ENCODE peak calls at places on chromosomes 7 and 10, in five cellular contexts. One of them, this sample, is unnamed.

GRCh38 chr7:44881610-44882009 is 3.7 kb downstream of the PURB start:
- DNase-seq in brain microvascular endothelial cell: peak
- DNase-seq in aorta: no peak
- DNase-seq in activated T-cell treated with anti-CD3 and anti-CD28 coated beads for 1 hour: no peak
- DNase-seq in T1000: no peak
- DNase-seq in this sample: no peak

GRCh38 chr7:150362989-150363769 is 5.4 kb upstream of the REPIN1 start:
- DNase-seq in T1000: no peak
- DNase-seq in aorta: no peak
- DNase-seq in activated T-cell treated with anti-CD3 and anti-CD28 coated beads for 1 hour: no peak
- DNase-seq in brain microvascular endothelial cell: no peak
- DNase-seq in this sample: no peak

GRCh38 chr7:96837583-96837982 is 127.9 kb upstream of the SEM1 start:
- DNase-seq in brain microvascular endothelial cell: no peak
- DNase-seq in activated T-cell treated with anti-CD3 and anti-CD28 coated beads for 1 hour: no peak
- DNase-seq in aorta: no peak
- DNase-seq in T1000: no peak
- DNase-seq in this sample: peak

GRCh38 chr10:122519873-122520272 is 40.7 kb upstream of the DMBT1 start:
- DNase-seq in brain microvascular endothelial cell: no peak
- DNase-seq in T1000: no peak
- DNase-seq in aorta: no peak
- DNase-seq in activated T-cell treated with anti-CD3 and anti-CD28 coated beads for 1 hour: no peak
- DNase-seq in this sample: no peak

GRCh38 chr10:123624086-123624485 is 42.1 kb upstream of the GPR26 start:
- DNase-seq in aorta: no peak
- DNase-seq in T1000: no peak
- DNase-seq in activated T-cell treated with anti-CD3 and anti-CD28 coated beads for 1 hour: no peak
- DNase-seq in brain microvascular endothelial cell: no peak
- DNase-seq in this sample: no peak

GRCh38 chr7:3027455-3027854 is 16.2 kb downstream of the CARD11 start:
- DNase-seq in aorta: peak
- DNase-seq in brain microvascular endothelial cell: no peak
- DNase-seq in T1000: no peak
- DNase-seq in activated T-cell treated with anti-CD3 and anti-CD28 coated beads for 1 hour: no peak
- DNase-seq in this sample: no peak

GRCh38 chr7:151366141-151366871 is 24.7 kb downstream of the NUB1 start:
- DNase-seq in T1000: no peak
- DNase-seq in brain microvascular endothelial cell: peak
- DNase-seq in activated T-cell treated with anti-CD3 and anti-CD28 coated beads for 1 hour: no peak
- DNase-seq in aorta: no peak
- DNase-seq in this sample: no peak

GRCh38 chr7:106126170-106126938 is 14.2 kb upstream of the SYPL1 start:
- DNase-seq in T1000: no peak
- DNase-seq in brain microvascular endothelial cell: peak
- DNase-seq in aorta: no peak
- DNase-seq in activated T-cell treated with anti-CD3 and anti-CD28 coated beads for 1 hour: peak
- DNase-seq in this sample: no peak

This sample was measured in GM18507.